ENCODE peak calls at places on chromosomes 12 and 14, in four cellular contexts. L is upper lobe of right lung; G is activated naive CD8-positive, alpha-beta T cell treated with anti-CD3 and anti-CD28 coated beads, Interleukin-2, amount 50 U/mL, for 24 hours; U is HepG2. T is an unnamed sample.

GRCh38 chr14:92644601-92645515 is 103.6 kb downstream of the LGMN start:
- ATAC-seq in G (no peak), L (no peak), U (no peak), T (no peak)

GRCh38 chr14:103656758-103657133 is 27.7 kb downstream of the KLC1 start:
- ATAC-seq in G (no peak), L (no peak), U (no peak), T (no peak)

GRCh38 chr12:106594447-106594846 is 11.6 kb downstream of the RFX4 start:
- ATAC-seq in L (no peak), G (peak), U (peak), T (no peak)

GRCh38 chr14:50624447-50624846 is 43.7 kb downstream of the SAV1 start:
- ATAC-seq in G (no peak), U (no peak), L (no peak), T (no peak)

GRCh38 chr12:3405821-3406220 is 85.2 kb upstream of the PRMT8 start:
- ATAC-seq in G (no peak), L (no peak), U (no peak), T (no peak)

GRCh38 chr12:3000548-3001275 is 41.5 kb downstream of the TEAD4 start:
- ATAC-seq in U (peak), G (no peak), L (no peak), T (no peak)

GRCh38 chr12:102874819-102875218 is 42.2 kb downstream of the PAH start:
- ATAC-seq in L (peak), G (no peak), U (no peak), T (no peak)

GRCh38 chr12:63038361-63039100 is 103.6 kb upstream of the PPM1H start:
- ATAC-seq in G (no peak), L (no peak), U (no peak), T (no peak)

GRCh38 chr12:117032593-117033381 is 66.4 kb downstream of the TESC start:
- ATAC-seq in U (no peak), G (peak), L (peak), T (no peak)

GRCh38 chr12:109944975-109945374 is 44.9 kb downstream of the TCHP start:
- ATAC-seq in L (peak), U (peak), G (no peak), T (peak)

GRCh38 chr14:103128631-103129300 is 5.5 kb downstream of the TNFAIP2 start:
- ATAC-seq in G (no peak), L (no peak), U (no peak), T (no peak)

GRCh38 chr12:92597997-92598396 is 104.8 kb upstream of the PLEKHG7 start:
- ATAC-seq in L (no peak), G (peak), U (no peak), T (peak)

GRCh38 chr12:52876371-52876770 is 27.6 kb upstream of the KRT78 start:
- ATAC-seq in G (no peak), U (no peak), L (peak), T (no peak)

GRCh38 chr14:106417224-106418049 is 891.1 kb downstream of the TMEM121 start:
- ATAC-seq in L (peak), G (peak), U (peak), T (peak)

GRCh38 chr12:9364224-9365176 is 156.3 kb upstream of the PZP start:
- ATAC-seq in L (no peak), U (peak), G (peak), T (peak)

GRCh38 chr14:75467763-75468162 is 39.9 kb downstream of the JDP2 start:
- ATAC-seq in L (no peak), G (no peak), U (no peak), T (no peak)

GRCh38 chr14:69632154-69632553 is 20.8 kb downstream of the SUSD6 start:
- ATAC-seq in L (peak), U (peak), G (no peak), T (no peak)

GRCh38 chr12:49838973-49839633 is 3.8 kb downstream of the BCDIN3D start:
- ATAC-seq in L (peak), U (peak), G (no peak), T (no peak)

GRCh38 chr12:51238037-51238509 is 553 bp upstream of the DAZAP2 start:
- ATAC-seq in G (no peak), L (peak), U (peak), T (peak)

GRCh38 chr12:124537525-124538193 is 29.8 kb downstream of the NCOR2 start:
- ATAC-seq in U (peak), L (peak), G (no peak), T (no peak)

T was measured in activated T-helper 17 cell treated with anti-CD3 and anti-CD28 coated beads, Interleukin-2, amount 50 U/mL, for 72 hours.